ENCODE peak calls at places on chromosomes 5 and 9, in ten cellular contexts. C, V, W, Y, J, U, B, N, R and L are unnamed samples.

GRCh38 chr9:27413507-27414214 is 110.4 kb upstream of the IFNK start:
- DNase-seq in Y (no peak), N (peak; percentile 45), V (peak; percentile 13), R (no peak), B (no peak), U (peak; percentile 7), W (no peak), C (no peak), J (no peak), L (no peak)

GRCh38 chr9:98280574-98280973 is 25.1 kb upstream of the TBC1D2 start:
- DNase-seq in N (no peak), J (no peak), B (peak; percentile 85), W (no peak), V (no peak), C (no peak), R (peak; percentile 96), U (no peak), Y (no peak), L (no peak)

GRCh38 chr5:98334946-98335345 is 438.5 kb upstream of the RGMB start:
- DNase-seq in W (no peak), B (no peak), C (no peak), J (no peak), U (no peak), Y (no peak), V (no peak), N (no peak), R (no peak), L (no peak)

GRCh38 chr5:116733995-116734716 is 159.5 kb upstream of the SEMA6A start:
- DNase-seq in C (no peak), U (no peak), Y (peak; percentile 52), B (no peak), N (no peak), J (no peak), R (no peak), V (no peak), W (no peak), L (no peak)

GRCh38 chr5:138979684-138980275 is 104.6 kb upstream of the LRRTM2 start:
- DNase-seq in V (no peak), B (no peak), U (no peak), Y (no peak), J (no peak), N (no peak), W (no peak), C (no peak), R (no peak), L (no peak)

GRCh38 chr5:123611407-123611709 is 99.4 kb downstream of the CSNK1G3 start:
- DNase-seq in C (no peak), W (no peak), Y (no peak), N (no peak), U (no peak), R (no peak), B (no peak), V (no peak), J (no peak), L (no peak)

GRCh38 chr5:58548104-58548503 is 34.8 kb upstream of the RAB3C start:
- DNase-seq in Y (no peak), C (no peak), B (peak; percentile 72), J (no peak), R (peak; percentile 43), W (no peak), V (no peak), N (no peak), U (no peak), L (no peak)

GRCh38 chr9:72947987-72948465 is 4.8 kb downstream of the ALDH1A1 start:
- DNase-seq in U (no peak), N (no peak), Y (no peak), B (no peak), R (no peak), J (no peak), C (no peak), V (no peak), W (no peak), L (no peak)

GRCh38 chr5:1830571-1831228 is 29.5 kb downstream of the NDUFS6 start:
- DNase-seq in V (no peak), B (no peak), J (no peak), C (no peak), Y (no peak), W (no peak), R (no peak), N (no peak), U (no peak), L (no peak)

GRCh38 chr9:129932303-129933151 is 97.3 kb downstream of the USP20 start:
- DNase-seq in J (no peak), C (peak; percentile 39), W (peak; percentile 56), V (peak; percentile 54), N (peak; percentile 27), R (no peak), U (peak; percentile 59), B (peak; percentile 8), Y (no peak), L (peak; percentile 43)

GRCh38 chr9:6907772-6908381 is 150.1 kb downstream of the KDM4C start:
- DNase-seq in W (peak; percentile 71), V (peak; percentile 66), R (peak; percentile 35), U (peak; percentile 65), B (no peak), C (peak; percentile 58), J (no peak), Y (no peak), N (peak; percentile 70), L (peak; percentile 69)

GRCh38 chr5:16051246-16051645 is 128.3 kb downstream of the MARCHF11 start:
- DNase-seq in Y (no peak), C (no peak), U (no peak), J (no peak), N (no peak), B (no peak), R (no peak), V (no peak), W (peak; percentile 8), L (no peak)

GRCh38 chr9:69877852-69878507 is 57.4 kb downstream of the CFAP95 start:
- DNase-seq in U (peak; percentile 78), R (no peak), V (peak; percentile 85), N (peak; percentile 67), C (peak; percentile 60), W (peak; percentile 75), B (peak; percentile 11), Y (no peak), J (no peak), L (peak; percentile 67)

GRCh38 chr5:173123416-173123815 is 20.9 kb upstream of the BNIP1 start:
- DNase-seq in U (peak; percentile 50), C (peak; percentile 74), N (peak; percentile 92), B (no peak), R (no peak), W (peak; percentile 54), Y (no peak), J (no peak), V (peak; percentile 74), L (peak; percentile 80)

GRCh38 chr9:21252727-21253547 is 13.1 kb upstream of the IFNA14 start:
- DNase-seq in C (peak; percentile 26), B (peak; percentile 9), J (no peak), V (peak; percentile 56), U (peak; percentile 31), R (no peak), Y (no peak), N (peak; percentile 33), W (peak; percentile 55), L (peak; percentile 34)

GRCh38 chr5:159094745-159095144 is 5.0 kb downstream of the EBF1 start:
- DNase-seq in V (peak; percentile 75), J (peak; percentile 81), Y (peak; percentile 78), C (peak; percentile 95), R (peak; percentile 86), W (peak; percentile 68), N (peak; percentile 85), U (peak; percentile 97), B (peak; percentile 57), L (peak; percentile 94)

GRCh38 chr5:140631063-140631462 is 1.9 kb downstream of the CD14 start:
- DNase-seq in V (no peak), N (no peak), J (no peak), R (no peak), U (no peak), B (no peak), C (no peak), Y (no peak), W (no peak), L (no peak)
- H3K4me3 ChIP-seq in V (no peak overlapping the region), N (no peak overlapping the region), J (peak overlapping the region; percentile 75), R (no peak overlapping the region), U (no peak overlapping the region), B (no peak overlapping the region), C (no peak overlapping the region), Y (no peak overlapping the region), W (no peak overlapping the region), L (no peak overlapping the region)

DNA sequence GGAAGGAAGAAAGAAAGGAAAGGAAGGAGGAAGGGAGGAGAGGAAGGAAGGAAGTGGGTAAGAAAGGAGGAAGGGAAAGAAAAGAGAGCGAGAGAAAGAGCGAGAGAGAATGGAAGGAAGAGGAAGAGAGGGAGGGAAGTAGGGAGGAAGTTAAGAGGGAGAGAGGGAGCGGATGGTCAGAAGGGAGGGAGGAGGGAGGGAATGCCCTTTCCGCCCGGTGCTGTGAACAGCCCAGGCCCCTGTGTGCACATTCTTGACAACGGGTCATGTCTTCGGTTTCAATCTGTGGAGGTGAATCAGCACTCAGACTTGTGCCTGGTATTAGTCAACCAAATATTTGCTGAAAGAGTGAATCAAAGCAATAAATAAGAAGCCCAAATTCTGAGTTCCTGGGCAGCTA is 39.2 kb downstream of the PRUNE2 start:
- DNase-seq in W (peak; percentile 96), J (no peak), B (no peak), R (no peak), C (peak; percentile 96), Y (no peak), N (peak; percentile 79), U (peak; percentile 82), V (peak; percentile 88), L (peak; percentile 95)
- H3K4me3 ChIP-seq in W (no peak overlapping the region), J (no peak overlapping the region), B (no peak overlapping the region), R (no peak overlapping the region), C (no peak overlapping the region), Y (no peak overlapping the region), N (no peak overlapping the region), U (no peak overlapping the region), V (no peak overlapping the region), L (no peak overlapping the region)

DNA sequence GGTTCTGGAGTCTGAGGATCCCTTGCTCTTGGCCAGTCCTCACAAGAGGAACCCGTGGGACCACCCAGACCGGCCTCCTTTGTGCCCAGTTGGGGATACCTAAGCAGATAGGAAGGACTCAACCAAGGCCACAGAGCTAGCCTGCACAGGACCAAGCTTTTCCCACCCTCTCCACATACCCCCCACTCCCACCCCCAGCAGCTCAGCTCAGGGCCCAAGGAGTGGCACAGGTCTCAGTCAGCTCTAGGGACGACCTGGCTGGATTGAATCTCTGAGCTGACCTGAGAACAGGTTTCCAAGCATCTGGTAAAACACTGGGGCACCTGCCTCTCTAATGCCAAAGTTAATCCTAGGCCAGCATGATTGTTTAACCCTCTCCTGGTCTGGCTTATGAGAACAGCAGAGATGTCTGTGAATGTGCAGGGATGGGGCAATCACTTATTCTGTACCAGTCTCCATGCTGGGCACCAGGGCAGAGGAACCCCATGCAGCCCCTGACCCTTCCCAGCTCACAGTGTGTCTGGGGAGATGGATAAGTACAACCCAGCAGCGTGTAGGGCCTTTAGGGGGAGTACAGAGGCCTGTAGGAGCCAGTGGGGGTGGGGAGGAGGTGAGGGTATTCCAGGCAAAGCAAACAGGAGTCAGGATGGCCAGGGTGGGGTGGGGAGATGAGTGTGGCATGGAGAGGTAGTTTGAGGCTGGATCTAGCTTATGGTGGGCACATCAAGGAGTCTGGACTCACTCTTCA is 605 bp upstream of the KIF12 start:
- DNase-seq in U (no peak), V (no peak), C (no peak), J (no peak), Y (no peak), N (no peak), R (no peak), B (no peak), W (no peak), L (no peak)
- H3K4me3 ChIP-seq in U (no peak overlapping the region), V (no peak overlapping the region), C (no peak overlapping the region), J (no peak overlapping the region), Y (no peak overlapping the region), N (no peak overlapping the region), R (no peak overlapping the region), B (no peak overlapping the region), W (no peak overlapping the region), L (no peak overlapping the region)

DNA sequence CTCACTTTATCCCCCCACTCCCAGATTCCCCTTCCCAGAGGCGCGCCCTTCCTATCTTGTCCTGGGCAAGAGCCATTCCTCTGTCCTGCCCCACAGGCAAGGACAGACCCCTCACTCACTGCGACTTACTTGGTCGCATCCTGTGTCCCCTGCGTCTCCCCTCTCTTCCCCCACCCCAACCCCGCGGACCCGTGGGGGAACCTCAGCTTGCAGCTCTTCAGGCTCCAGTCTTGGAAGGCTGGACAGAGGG is 542 bp downstream of the GGTA1 start:
- DNase-seq in U (no peak), R (no peak), C (no peak), W (no peak), Y (no peak), J (no peak), V (no peak), N (no peak), B (no peak), L (no peak)
- H3K4me3 ChIP-seq in U (peak overlapping the region; percentile 57), R (peak overlapping the region; percentile 59), C (peak overlapping the region; percentile 21), W (peak overlapping the region; percentile 39), Y (peak overlapping the region; percentile 48), J (peak overlapping the region; percentile 77), V (peak overlapping the region; percentile 76), N (peak overlapping the region; percentile 54), B (peak overlapping the region; percentile 70), L (peak overlapping the region; percentile 39)